ENCODE peak calls at places on chromosomes 16 and 17, in five cellular contexts. D, P, A, V and Q are unnamed samples.

GRCh38 chr17:40320771-40321501 is 12.0 kb downstream of the RARA start:
- DNase-seq in D (no peak), A (no peak), V (no peak), P (no peak), Q (no peak)

GRCh38 chr17:60442271-60443201 is 20.2 kb downstream of the CHCT1 start:
- DNase-seq in P (no peak), V (no peak), A (peak), D (no peak), Q (peak)

GRCh38 chr16:64391009-64391663 is 730.7 kb downstream of the CDH11 start:
- DNase-seq in D (no peak), A (peak), P (no peak), V (no peak), Q (no peak)

GRCh38 chr17:78120971-78121800 is 7.4 kb downstream of the TMC6 start:
- DNase-seq in P (peak), A (no peak), D (no peak), V (no peak), Q (no peak)

GRCh38 chr17:67759355-67760171 is 41.8 kb downstream of the NOL11 start:
- DNase-seq in D (no peak), V (no peak), A (no peak), P (no peak), Q (no peak)

GRCh38 chr16:66474750-66475199 is 47.7 kb downstream of the BEAN1 start:
- DNase-seq in P (no peak), D (no peak), V (no peak), A (no peak), Q (no peak)

GRCh38 chr17:49901460-49902331 is 53.8 kb upstream of the TAC4 start:
- DNase-seq in P (no peak), A (no peak), V (no peak), D (no peak), Q (peak)

GRCh38 chr16:3059041-3059722 is 6.3 kb upstream of the IL32 start:
- DNase-seq in D (peak), P (peak), A (peak), V (peak), Q (peak)

GRCh38 chr17:27751622-27752490 is 48.5 kb downstream of the NOS2 start:
- DNase-seq in D (no peak), P (peak), A (no peak), V (no peak), Q (no peak)

GRCh38 chr16:14186007-14186953 is 115.2 kb downstream of the MRTFB start:
- DNase-seq in A (peak), P (peak), D (peak), V (peak), Q (peak)

GRCh38 chr17:73096866-73097265 is 4.4 kb upstream of the SLC39A11 start:
- DNase-seq in A (no peak), V (no peak), P (no peak), D (no peak), Q (no peak)

GRCh38 chr17:81492706-81493105 is 19.9 kb downstream of the ACTG1 start:
- DNase-seq in A (no peak), D (no peak), P (no peak), V (no peak), Q (no peak)

GRCh38 chr16:59988591-59988990 is 1254.5 kb upstream of the GOT2 start:
- DNase-seq in A (no peak), V (no peak), P (no peak), D (no peak), Q (no peak)

GRCh38 chr17:57889892-57890856 is 40.3 kb upstream of the MRPS23 start:
- DNase-seq in P (no peak), V (no peak), A (peak), D (no peak), Q (no peak)

GRCh38 chr17:57890857-57891232 is 41.0 kb upstream of the MRPS23 start:
- DNase-seq in A (no peak), D (no peak), P (no peak), V (no peak), Q (no peak)

GRCh38 chr17:57888311-57889216 is 38.7 kb upstream of the MRPS23 start:
- DNase-seq in A (no peak), P (no peak), V (no peak), D (no peak), Q (no peak)

GRCh38 chr17:57887161-57887560 is 37.3 kb upstream of the MRPS23 start:
- DNase-seq in A (no peak), D (no peak), V (no peak), P (no peak), Q (no peak)

DNA sequence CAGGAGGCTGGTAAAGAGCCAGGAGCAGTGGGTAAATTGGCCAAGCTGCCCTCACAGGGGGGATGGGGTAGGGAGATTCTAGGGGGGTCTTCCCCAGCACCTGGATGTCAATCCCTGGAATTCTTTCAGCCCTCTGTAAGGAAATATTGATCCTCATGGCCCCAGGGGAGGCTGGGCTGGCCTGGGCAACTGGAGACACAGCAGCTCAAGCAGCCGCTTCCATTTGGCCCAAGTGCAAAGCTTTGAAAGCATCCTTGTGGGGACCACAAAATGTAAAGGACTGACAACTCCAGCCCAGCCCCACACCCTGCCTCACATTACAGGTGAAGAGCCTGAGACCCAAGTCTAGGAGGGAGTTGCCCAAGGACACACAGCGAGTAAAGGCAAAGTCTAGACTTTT is 39.4 kb upstream of the MRPS23 start:
- DNase-seq in D (no peak), V (no peak), P (no peak), A (no peak), Q (no peak)
- H3K27ac ChIP-seq in D (no peak), V (no peak), P (no peak), A (no peak), Q (no peak)

GRCh38 chr16:4271176-4272113 is 1.4 kb downstream of the TFAP4 start:
- DNase-seq in D (no peak), P (peak), A (peak), V (peak), Q (peak)
- H2BK12ac ChIP-seq in D (peak), P (peak), A (no peak), V (peak), Q (peak)

GRCh38 chr17:29586676-29587469 is 2.6 kb downstream of the GIT1 start:
- DNase-seq in V (no peak), D (no peak), A (no peak), P (no peak), Q (no peak)
- H3K27ac ChIP-seq in V (no peak), D (no peak), A (no peak), P (no peak), Q (no peak)

GRCh38 chr17:36934144-36934758 is 3.0 kb upstream of the LHX1 start:
- DNase-seq in P (peak), D (no peak), A (no peak), V (no peak), Q (no peak)

GRCh38 chr17:36936455-36936934 is 780 bp upstream of the LHX1 start:
- DNase-seq in A (no peak), D (no peak), P (peak), V (no peak), Q (no peak)

GRCh38 chr17:36937001-36937960 is at the start of gene LHX1:
- DNase-seq in A (no peak), V (no peak), P (peak), D (no peak), Q (no peak)

GRCh38 chr17:36934759-36935630 is 2.3 kb upstream of the LHX1 start:
- DNase-seq in A (no peak), D (no peak), V (no peak), P (peak), Q (no peak)

GRCh38 chr17:36935681-36936454 is 1.4 kb upstream of the LHX1 start:
- DNase-seq in P (peak), D (no peak), V (no peak), A (no peak), Q (no peak)
- H2BK12ac ChIP-seq in P (no peak), D (peak), V (no peak), A (no peak), Q (no peak)

GRCh38 chr16:20760346-20760745 is 3.5 kb upstream of the ACSM3 start:
- DNase-seq in A (no peak), P (no peak), V (no peak), D (no peak), Q (no peak)
- H3K27ac ChIP-seq in A (no peak), P (no peak), V (no peak), D (no peak), Q (no peak)

DNA sequence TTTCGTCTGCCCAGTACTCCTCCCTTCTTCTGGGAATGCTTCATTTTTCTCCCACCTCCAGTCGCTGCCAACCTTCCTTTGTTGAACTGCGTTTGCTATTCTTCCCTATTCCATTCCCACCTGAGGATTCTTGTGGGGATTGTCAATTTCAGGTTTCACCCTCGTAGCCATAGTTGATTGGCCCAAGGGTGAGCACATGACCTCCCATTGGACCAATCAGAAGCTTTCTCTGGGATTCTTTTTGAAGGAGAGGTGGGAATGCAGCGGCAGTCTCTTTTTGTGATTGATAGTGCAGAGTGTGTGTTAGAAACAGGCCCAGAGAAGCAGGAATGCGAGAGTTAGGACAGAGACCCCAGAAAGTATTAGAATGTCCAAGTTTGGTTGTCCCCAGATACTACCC is 49.1 kb upstream of the GPRC5B start:
- DNase-seq in V (no peak), A (no peak), D (no peak), P (peak), Q (no peak)
- H2BK12ac ChIP-seq in V (no peak), A (no peak), D (no peak), P (no peak), Q (no peak)

GRCh38 chr16:83901101-83901500 is 2.2 kb downstream of the MLYCD start:
- DNase-seq in V (no peak), P (no peak), A (no peak), D (no peak), Q (no peak)

GRCh38 chr16:83898463-83899271 is at the start of gene MLYCD:
- DNase-seq in V (peak), P (peak), D (peak), A (peak), Q (peak)

GRCh38 chr16:83899978-83900377 is 1.1 kb downstream of the MLYCD start:
- DNase-seq in P (no peak), V (no peak), A (no peak), D (no peak), Q (no peak)

GRCh38 chr16:83900611-83901010 is 1.7 kb downstream of the MLYCD start:
- DNase-seq in V (no peak), P (no peak), A (no peak), D (no peak), Q (no peak)

DNA sequence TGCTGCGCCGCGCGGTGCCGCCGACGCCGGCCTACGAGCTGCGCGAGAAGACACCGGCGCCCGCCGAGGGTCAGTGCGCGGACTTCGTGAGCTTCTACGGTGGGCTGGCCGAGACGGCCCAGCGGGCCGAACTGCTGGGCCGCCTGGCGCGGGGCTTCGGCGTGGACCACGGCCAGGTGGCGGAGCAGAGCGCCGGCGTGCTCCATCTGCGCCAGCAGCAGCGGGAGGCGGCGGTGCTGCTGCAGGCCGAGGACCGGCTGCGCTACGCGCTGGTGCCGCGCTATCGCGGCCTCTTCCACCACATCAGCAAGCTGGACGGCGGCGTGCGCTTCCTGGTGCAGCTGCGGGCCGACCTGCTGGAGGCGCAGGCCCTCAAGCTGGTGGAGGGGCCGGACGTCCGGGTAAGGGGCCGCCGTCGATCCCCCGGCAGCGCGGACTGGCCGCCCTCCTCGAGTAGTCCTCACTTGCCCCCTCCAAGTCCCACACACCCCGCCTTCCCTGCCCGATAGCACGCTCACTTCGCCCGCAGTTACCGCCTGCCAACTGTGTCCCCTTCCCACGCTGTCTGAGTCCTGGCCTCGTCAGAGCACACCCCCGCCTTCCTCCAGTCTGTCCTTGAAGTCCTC is 470 bp downstream of the MLYCD start:
- DNase-seq in D (no peak), V (peak), P (peak), A (peak), Q (peak)
- H3K27ac ChIP-seq in D (no peak), V (no peak), P (no peak), A (no peak), Q (peak)

GRCh38 chr17:45020354-45021138 is 30.9 kb downstream of the DCAKD start:
- DNase-seq in P (peak), D (no peak), A (peak), V (no peak), Q (no peak)

GRCh38 chr17:45021607-45022287 is 29.7 kb downstream of the DCAKD start:
- DNase-seq in P (peak), D (no peak), A (peak), V (peak), Q (peak)

GRCh38 chr17:45018514-45019176 is 32.8 kb downstream of the DCAKD start:
- DNase-seq in V (no peak), A (peak), P (no peak), D (no peak), Q (no peak)

GRCh38 chr17:45016823-45017222 is 34.6 kb downstream of the DCAKD start:
- DNase-seq in V (no peak), A (no peak), P (peak), D (no peak), Q (peak)

DNA sequence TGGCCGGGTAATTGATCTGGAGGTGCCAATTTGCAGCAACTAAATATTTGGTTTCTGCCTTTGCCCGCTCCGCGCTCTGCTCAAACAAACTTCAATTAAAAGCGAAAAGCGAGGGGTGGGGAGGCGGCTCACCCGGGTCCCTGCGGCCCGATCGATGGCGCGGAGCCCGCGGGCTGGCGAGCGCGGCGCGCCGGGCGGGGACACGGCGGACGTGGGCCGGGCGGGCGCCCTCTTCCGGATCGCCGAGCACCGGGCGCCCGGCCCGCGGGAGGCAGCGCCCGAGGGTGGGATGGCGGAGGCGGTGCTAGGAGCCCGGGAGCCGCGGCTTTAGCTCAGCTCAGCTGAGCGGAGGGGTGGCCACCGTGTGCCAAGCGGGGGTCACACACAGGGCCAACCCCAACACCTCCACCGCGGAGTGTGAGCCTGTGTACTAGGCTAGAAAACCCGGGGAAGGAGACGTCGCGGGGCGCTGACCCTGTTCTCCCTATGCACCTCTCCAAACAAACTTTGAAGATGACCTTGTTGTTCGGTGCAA is 32.2 kb downstream of the DCAKD start:
- DNase-seq in A (peak), P (no peak), D (no peak), V (no peak), Q (peak)
- H2BK12ac ChIP-seq in A (no peak), P (no peak), D (no peak), V (no peak), Q (no peak)